ENCODE peak calls at places on chromosome 14, in eight cellular contexts. Z is CD8-positive, alpha-beta memory T cell; C is lung; L is effector memory CD4-positive, alpha-beta T cell; T is uterus; D is A549; W is mesenchymal stem cell; G is tibial artery. X is an unnamed sample.

GRCh38 chr14:44963775-44964380 is 1.9 kb downstream of the TOGARAM1 start:
- DNase-seq in C (no peak), D (no peak), W (no peak), G (no peak), L (no peak), Z (no peak), T (no peak), X (no peak)

GRCh38 chr14:63848890-63849289 is 3.9 kb upstream of the SYNE2 start:
- DNase-seq in C (no peak), L (no peak), G (no peak), Z (no peak), T (no peak), D (no peak), W (no peak), X (no peak)

GRCh38 chr14:49512571-49512970 is 73.6 kb downstream of the RPS29 start:
- DNase-seq in G (no peak), Z (no peak), T (no peak), C (no peak), W (no peak), D (no peak), L (no peak), X (no peak)

GRCh38 chr14:69358966-69359365 is 39.1 kb downstream of the ERH start:
- DNase-seq in G (no peak), W (no peak), Z (no peak), C (no peak), D (no peak), T (no peak), L (no peak), X (no peak)

GRCh38 chr14:94823556-94824341 is 53.8 kb upstream of the GSC start:
- DNase-seq in D (peak), C (no peak), G (no peak), W (no peak), L (no peak), T (no peak), Z (no peak), X (no peak)

GRCh38 chr14:30210630-30211029 is 283.0 kb upstream of the PRKD1 start:
- DNase-seq in W (peak), T (no peak), G (no peak), L (no peak), Z (no peak), D (no peak), C (no peak), X (no peak)

GRCh38 chr14:22699801-22700564 is 55.8 kb upstream of the OR6J1 start:
- DNase-seq in G (no peak), Z (no peak), C (no peak), T (no peak), D (no peak), L (no peak), W (peak), X (no peak)

GRCh38 chr14:102504302-102504950 is 5.2 kb downstream of the ANKRD9 start:
- DNase-seq in Z (no peak), C (no peak), D (no peak), L (no peak), T (no peak), G (no peak), W (no peak), X (no peak)

GRCh38 chr14:29005647-29006046 is 239.1 kb downstream of the FOXG1 start:
- DNase-seq in W (no peak), C (no peak), G (no peak), D (no peak), L (no peak), Z (no peak), T (no peak), X (no peak)

GRCh38 chr14:77190977-77191376 is 9.4 kb downstream of the TMEM63C start:
- DNase-seq in W (no peak), C (no peak), T (no peak), D (no peak), Z (no peak), L (no peak), G (no peak), X (no peak)

GRCh38 chr14:92945959-92946846 is 23.3 kb downstream of the CHGA start:
- DNase-seq in D (peak), Z (no peak), W (no peak), T (peak), G (no peak), C (peak), L (no peak), X (no peak)

GRCh38 chr14:103542545-103543088 is 13.6 kb downstream of the TRMT61A start:
- DNase-seq in Z (no peak), C (no peak), D (no peak), L (no peak), T (no peak), G (peak), W (no peak), X (peak)

GRCh38 chr14:85762523-85762922 is 232.6 kb downstream of the FLRT2 start:
- DNase-seq in C (no peak), W (no peak), D (no peak), T (no peak), G (no peak), Z (no peak), L (no peak), X (no peak)

GRCh38 chr14:33280646-33281045 is 342.0 kb downstream of the NPAS3 start:
- DNase-seq in D (no peak), Z (no peak), G (no peak), C (no peak), T (no peak), W (peak), L (no peak), X (no peak)

GRCh38 chr14:23118506-23119361 is at the start of gene CEBPE:
- DNase-seq in C (no peak), L (no peak), G (peak), D (no peak), Z (no peak), W (no peak), T (no peak), X (no peak)

GRCh38 chr14:25118671-25119070 is 68.7 kb upstream of the STXBP6 start:
- DNase-seq in D (no peak), T (no peak), L (no peak), G (no peak), Z (no peak), C (no peak), W (no peak), X (no peak)

GRCh38 chr14:101101456-101102056 is 198.0 kb upstream of the RTL1 start:
- DNase-seq in W (no peak), D (no peak), Z (no peak), G (no peak), C (peak), T (no peak), L (no peak), X (no peak)

GRCh38 chr14:96889091-96889490 is 91.9 kb downstream of the VRK1 start:
- DNase-seq in C (no peak), W (no peak), Z (no peak), G (no peak), L (no peak), D (no peak), T (no peak), X (no peak)

GRCh38 chr14:67620217-67620789 is 583 bp downstream of the ARG2 start:
- DNase-seq in L (no peak), C (no peak), Z (peak), T (peak), W (peak), D (peak), G (no peak), X (no peak)

GRCh38 chr14:70655110-70655826 is 13.6 kb downstream of the TTC9 start:
- DNase-seq in T (no peak), G (no peak), C (no peak), Z (peak), L (peak), W (no peak), D (no peak), X (no peak)

GRCh38 chr14:53999061-53999488 is 42.5 kb upstream of the BMP4 start:
- DNase-seq in T (no peak), G (no peak), C (peak), D (no peak), L (no peak), Z (no peak), W (peak), X (no peak)

GRCh38 chr14:34227834-34228662 is 234.0 kb downstream of the SPTSSA start:
- DNase-seq in L (no peak), W (peak), Z (no peak), G (peak), C (peak), D (peak), T (peak), X (peak)

GRCh38 chr14:53278602-53279506 is 125.7 kb upstream of the DDHD1 start:
- DNase-seq in L (no peak), T (no peak), G (no peak), D (no peak), Z (no peak), W (peak), C (no peak), X (no peak)

GRCh38 chr14:99440278-99440677 is 40.4 kb downstream of the SETD3 start:
- DNase-seq in D (no peak), L (no peak), Z (no peak), G (no peak), W (no peak), C (no peak), T (no peak), X (no peak)

GRCh38 chr14:76936483-76936882 is 92.0 kb downstream of the IRF2BPL start:
- DNase-seq in L (no peak), Z (no peak), T (peak), D (no peak), C (no peak), G (no peak), W (peak), X (no peak)

GRCh38 chr14:57833304-57833703 is 32.6 kb downstream of the SLC35F4 start:
- DNase-seq in T (peak), C (no peak), W (no peak), G (peak), L (no peak), D (peak), Z (no peak), X (no peak)

GRCh38 chr14:51488569-51489220 is 163.0 kb upstream of the FRMD6 start:
- DNase-seq in W (no peak), T (no peak), C (no peak), D (no peak), L (no peak), G (no peak), Z (no peak), X (no peak)

GRCh38 chr14:73027546-73027945 is 640 bp upstream of the ZFYVE1 start:
- DNase-seq in C (no peak), G (no peak), W (no peak), D (no peak), L (no peak), T (no peak), Z (no peak), X (no peak)
- H3K27ac ChIP-seq in C (no peak), G (peak), W (no peak), D (peak), L (no peak), T (no peak), Z (peak), X (no peak)

DNA sequence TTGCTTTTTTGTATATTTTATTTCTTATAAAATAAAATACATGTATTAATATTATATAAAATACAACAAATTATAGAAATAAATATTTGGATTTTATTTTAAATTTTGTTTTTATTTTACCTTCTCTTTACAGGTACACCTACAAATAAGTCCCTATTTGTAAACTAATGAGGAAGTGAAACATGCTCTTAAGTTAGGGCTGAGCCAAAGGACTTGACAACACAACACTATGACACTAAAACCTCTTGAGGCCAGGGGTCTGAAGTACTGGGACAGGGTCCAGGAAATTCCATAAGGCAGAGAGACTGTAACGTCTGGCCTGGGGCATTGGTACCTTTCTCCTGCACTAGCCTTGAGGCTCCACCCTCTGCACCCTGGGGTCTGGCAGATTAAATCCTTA is 293.2 kb downstream of the FOXN3 start:
- DNase-seq in D (no peak), Z (no peak), G (no peak), W (no peak), T (no peak), C (no peak), L (no peak), X (no peak)
- H3K27ac ChIP-seq in D (no peak), Z (no peak), G (no peak), W (no peak), T (no peak), C (no peak), L (no peak), X (no peak)

GRCh38 chr14:81594012-81594411 is 60.4 kb upstream of the SEL1L start:
- DNase-seq in W (no peak), T (no peak), D (no peak), L (no peak), G (peak), Z (no peak), C (no peak), X (peak)
- H3K27ac ChIP-seq in W (no peak), T (no peak), D (no peak), L (no peak), G (peak), Z (no peak), C (no peak), X (peak)

GRCh38 chr14:105315941-105316562 is 1.5 kb downstream of the PACS2 start:
- DNase-seq in T (no peak), C (no peak), G (peak), Z (no peak), W (peak), D (no peak), L (no peak), X (no peak)

GRCh38 chr14:105315211-105315721 is 718 bp downstream of the PACS2 start:
- DNase-seq in G (peak), C (no peak), W (peak), D (peak), Z (peak), T (no peak), L (peak), X (no peak)

GRCh38 chr14:105316563-105316941 is 2.0 kb downstream of the PACS2 start:
- DNase-seq in T (no peak), Z (no peak), C (no peak), L (no peak), D (no peak), G (no peak), W (no peak), X (no peak)

GRCh38 chr14:105317546-105317945 is 3.0 kb downstream of the PACS2 start:
- DNase-seq in D (no peak), G (peak), W (peak), Z (no peak), T (no peak), C (no peak), L (no peak), X (peak)

GRCh38 chr14:105316968-105317498 is 2.5 kb downstream of the PACS2 start:
- DNase-seq in W (no peak), G (peak), C (no peak), L (no peak), Z (no peak), D (no peak), T (no peak), X (no peak)
- H3K27ac ChIP-seq in W (no peak), G (peak), C (peak), L (no peak), Z (no peak), D (no peak), T (peak), X (peak)

GRCh38 chr14:106051790-106052189 is 525.4 kb downstream of the TMEM121 start:
- DNase-seq in D (no peak), W (no peak), G (no peak), L (no peak), C (no peak), T (no peak), Z (no peak), X (no peak)
- H3K27ac ChIP-seq in D (no peak), W (no peak), G (no peak), L (no peak), C (no peak), T (no peak), Z (no peak), X (no peak)

GRCh38 chr14:91681893-91682563 is 49.9 kb downstream of the CATSPERB start:
- DNase-seq in G (no peak), C (no peak), T (no peak), W (no peak), D (no peak), Z (no peak), L (no peak), X (no peak)

GRCh38 chr14:91679273-91679672 is 52.6 kb downstream of the CATSPERB start:
- DNase-seq in W (no peak), L (no peak), D (no peak), Z (no peak), C (no peak), T (no peak), G (no peak), X (no peak)

GRCh38 chr14:91685600-91685999 is 46.3 kb downstream of the CATSPERB start:
- DNase-seq in D (no peak), C (no peak), G (no peak), W (no peak), L (no peak), Z (no peak), T (no peak), X (no peak)

DNA sequence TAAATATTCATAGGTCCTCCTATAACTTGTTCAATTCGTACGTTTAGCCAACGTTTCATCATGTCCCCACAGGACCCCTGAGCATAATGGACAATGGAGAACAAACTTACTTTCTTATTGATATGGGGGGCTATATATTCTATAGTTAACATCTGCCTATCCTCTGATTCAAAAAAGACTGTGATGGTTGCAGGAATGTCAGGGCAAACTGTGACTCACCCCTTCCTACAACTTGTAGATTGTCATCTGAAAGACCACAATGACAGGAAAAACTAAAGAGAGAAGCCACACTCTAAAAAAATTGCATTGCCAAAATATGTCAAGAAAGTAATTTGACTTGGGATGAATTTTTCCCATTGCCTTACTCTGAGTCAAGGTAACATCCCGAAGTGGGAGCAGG is 50.8 kb downstream of the CATSPERB start:
- DNase-seq in L (no peak), C (no peak), D (no peak), Z (no peak), W (no peak), T (no peak), G (no peak), X (no peak)
- H3K27ac ChIP-seq in L (no peak), C (no peak), D (no peak), Z (no peak), W (no peak), T (no peak), G (no peak), X (no peak)